ENCODE peak calls at places on chromosomes 7 and 10, in ten cellular contexts. X is MCF 10A, M is ureter, K is amygdala, Z is LHCN-M2, E is activated T-cell treated with anti-CD3 and anti-CD28 coated beads for 1 hour, J is RPMI7951, C is cardiac septum, U is GM04503, P is iris pigment epithelial cell. W is an unnamed sample.

GRCh38 chr7:132234751-132235150 is 341.5 kb downstream of the PLXNA4 start:
- DNase-seq in X (no peak), M (no peak), K (no peak), Z (no peak), E (no peak), J (no peak), C (peak; percentile 31), U (no peak), P (no peak), W (no peak)

GRCh38 chr10:61465807-61466425 is 12.7 kb upstream of the TMEM26 start:
- DNase-seq in X (peak; percentile 28), M (no peak), K (no peak), Z (peak; percentile 39), E (no peak), J (no peak), C (no peak), U (no peak), P (peak; percentile 51), W (no peak)

GRCh38 chr7:151699147-151699546 is 177.8 kb downstream of the PRKAG2 start:
- DNase-seq in X (peak; percentile 84), M (no peak), K (no peak), Z (no peak), E (no peak), J (peak; percentile 98), C (no peak), U (no peak), P (peak; percentile 100), W (no peak)

GRCh38 chr7:73746378-73746777 is 7.8 kb upstream of the ABHD11 start:
- DNase-seq in X (no peak), M (no peak), K (no peak), Z (no peak), E (no peak), J (no peak), C (no peak), U (no peak), P (no peak), W (no peak)

GRCh38 chr10:48818861-48819490 is 120.7 kb downstream of the LRRC18 start:
- DNase-seq in X (no peak), M (no peak), K (no peak), Z (no peak), E (no peak), J (no peak), C (no peak), U (no peak), P (no peak), W (no peak)

GRCh38 chr10:63323930-63324854 is 141.6 kb downstream of the JMJD1C start:
- DNase-seq in X (no peak), M (no peak), K (no peak), Z (no peak), E (no peak), J (no peak), C (no peak), U (no peak), P (no peak), W (no peak)

GRCh38 chr7:156460861-156461632 is 179.5 kb upstream of the RNF32 start:
- DNase-seq in X (no peak), M (no peak), K (no peak), Z (no peak), E (no peak), J (no peak), C (peak; percentile 44), U (no peak), P (no peak), W (no peak)

GRCh38 chr7:67542916-67543315 is 546.3 kb downstream of the TYW1 start:
- DNase-seq in X (no peak), M (no peak), K (no peak), Z (no peak), E (no peak), J (no peak), C (no peak), U (no peak), P (no peak), W (no peak)

GRCh38 chr10:103676851-103677417 is 178.4 kb downstream of the SH3PXD2A start:
- DNase-seq in X (no peak), M (no peak), K (no peak), Z (peak; percentile 70), E (no peak), J (no peak), C (no peak), U (peak; percentile 99), P (peak; percentile 94), W (peak; percentile 87)

GRCh38 chr7:51019231-51019844 is 236.6 kb upstream of the GRB10 start:
- DNase-seq in X (peak; percentile 81), M (no peak), K (no peak), Z (peak; percentile 99), E (no peak), J (peak; percentile 99), C (peak; percentile 26), U (peak; percentile 42), P (peak; percentile 93), W (no peak)

GRCh38 chr10:79386637-79387465 is 39.6 kb downstream of the PPIF start:
- DNase-seq in X (no peak), M (peak; percentile 43), K (no peak), Z (no peak), E (no peak), J (no peak), C (peak; percentile 70), U (no peak), P (no peak), W (peak; percentile 70)

GRCh38 chr7:97004931-97005763 is at the start of gene DLX6:
- DNase-seq in X (peak; percentile 69), M (no peak), K (no peak), Z (peak; percentile 83), E (no peak), J (peak; percentile 87), C (no peak), U (no peak), P (no peak), W (peak; percentile 78)

GRCh38 chr7:117008849-117009531 is 55.7 kb downstream of the ST7 start:
- DNase-seq in X (peak; percentile 14), M (no peak), K (no peak), Z (peak; percentile 81), E (no peak), J (peak; percentile 89), C (no peak), U (no peak), P (peak; percentile 90), W (no peak)

GRCh38 chr7:149764481-149765398 is 8.6 kb downstream of the ZNF467 start:
- DNase-seq in X (no peak), M (peak; percentile 44), K (no peak), Z (no peak), E (no peak), J (no peak), C (no peak), U (no peak), P (no peak), W (no peak)

GRCh38 chr10:93917814-93918213 is 24.0 kb downstream of the SLC35G1 start:
- DNase-seq in X (no peak), M (no peak), K (no peak), Z (peak; percentile 49), E (no peak), J (no peak), C (no peak), U (no peak), P (no peak), W (no peak)

GRCh38 chr7:44998153-44998871 is 1.7 kb upstream of the CCM2 start:
- DNase-seq in X (no peak), M (no peak), K (no peak), Z (no peak), E (no peak), J (peak; percentile 34), C (no peak), U (no peak), P (no peak), W (peak; percentile 24)